ENCODE peak calls at places on chromosomes 13 and 19, in six cellular contexts. R, F, B, S, X and Q are unnamed samples. For H3K36me3, the result is how much of the 10 kb centered on the place peaks cover.

GRCh38 chr19:51589511-51589910 is 18.4 kb downstream of the ZNF175 start:
- DNase-seq in S (no peak), R (no peak), B (no peak), X (no peak), F (no peak), Q (no peak)

GRCh38 chr13:60267498-60268202 is 103.9 kb upstream of the DIAPH3 start:
- DNase-seq in F (no peak), S (no peak), R (no peak), X (no peak), B (peak), Q (peak)

GRCh38 chr13:50650936-50651638 is 192.4 kb downstream of the DLEU7 start:
- DNase-seq in S (no peak), X (no peak), F (peak), R (no peak), B (no peak), Q (no peak)

GRCh38 chr13:98820744-98821371 is 68.4 kb upstream of the SLC15A1 start:
- DNase-seq in F (no peak), S (no peak), B (no peak), X (no peak), R (no peak), Q (no peak)

GRCh38 chr19:38921420-38922274 is 8.9 kb downstream of the SARS2 start:
- DNase-seq in S (no peak), F (no peak), R (no peak), B (no peak), X (no peak), Q (no peak)

GRCh38 chr19:18809149-18809978 is 18.3 kb upstream of the COMP start:
- DNase-seq in S (no peak), B (no peak), F (peak), R (no peak), X (no peak), Q (peak)

GRCh38 chr13:43543331-43543730 is 243.4 kb downstream of the ENOX1 start:
- DNase-seq in R (no peak), B (no peak), X (no peak), F (peak), S (no peak), Q (no peak)

GRCh38 chr13:113452942-113453901 is at the start of gene ADPRHL1:
- DNase-seq in S (no peak), R (peak), X (peak), B (no peak), F (no peak), Q (no peak)

GRCh38 chr19:3880471-3881271 is at the start of gene ATCAY:
- DNase-seq in S (no peak), B (no peak), F (no peak), R (no peak), X (no peak), Q (no peak)

GRCh38 chr13:31369213-31369612 is 169.4 kb downstream of the B3GLCT start:
- DNase-seq in S (no peak), R (no peak), F (no peak), X (no peak), B (no peak), Q (no peak)

GRCh38 chr19:29645491-29645867 is 19.8 kb upstream of the PLEKHF1 start:
- DNase-seq in R (no peak), S (no peak), F (no peak), B (no peak), X (no peak), Q (no peak)

GRCh38 chr19:29308977-29309520 is 96.1 kb upstream of the UQCRFS1 start:
- DNase-seq in F (no peak), S (no peak), B (no peak), X (no peak), R (no peak), Q (no peak)

GRCh38 chr19:12939292-12939606 is 840 bp downstream of the CALR start:
- DNase-seq in B (peak), F (peak), X (no peak), R (no peak), S (no peak), Q (no peak)

GRCh38 chr13:93220073-93220472 is 6.5 kb upstream of the GPC6 start:
- DNase-seq in R (no peak), S (no peak), X (no peak), B (no peak), F (no peak), Q (no peak)

GRCh38 chr19:12733369-12733896 is 1.1 kb downstream of the TRIR start:
- DNase-seq in R (no peak), X (no peak), F (peak), S (no peak), B (peak), Q (no peak)

GRCh38 chr19:17105548-17105947 is 30.0 kb downstream of the MYO9B start:
- DNase-seq in X (no peak), F (no peak), S (no peak), R (no peak), B (peak), Q (no peak)

GRCh38 chr19:38399081-38399480 is 3.8 kb upstream of the FAM98C start:
- DNase-seq in R (no peak), B (no peak), X (no peak), F (no peak), S (no peak), Q (no peak)

GRCh38 chr13:43448605-43449004 is 338.2 kb downstream of the ENOX1 start:
- DNase-seq in X (no peak), F (no peak), S (no peak), R (no peak), B (no peak), Q (no peak)

DNA sequence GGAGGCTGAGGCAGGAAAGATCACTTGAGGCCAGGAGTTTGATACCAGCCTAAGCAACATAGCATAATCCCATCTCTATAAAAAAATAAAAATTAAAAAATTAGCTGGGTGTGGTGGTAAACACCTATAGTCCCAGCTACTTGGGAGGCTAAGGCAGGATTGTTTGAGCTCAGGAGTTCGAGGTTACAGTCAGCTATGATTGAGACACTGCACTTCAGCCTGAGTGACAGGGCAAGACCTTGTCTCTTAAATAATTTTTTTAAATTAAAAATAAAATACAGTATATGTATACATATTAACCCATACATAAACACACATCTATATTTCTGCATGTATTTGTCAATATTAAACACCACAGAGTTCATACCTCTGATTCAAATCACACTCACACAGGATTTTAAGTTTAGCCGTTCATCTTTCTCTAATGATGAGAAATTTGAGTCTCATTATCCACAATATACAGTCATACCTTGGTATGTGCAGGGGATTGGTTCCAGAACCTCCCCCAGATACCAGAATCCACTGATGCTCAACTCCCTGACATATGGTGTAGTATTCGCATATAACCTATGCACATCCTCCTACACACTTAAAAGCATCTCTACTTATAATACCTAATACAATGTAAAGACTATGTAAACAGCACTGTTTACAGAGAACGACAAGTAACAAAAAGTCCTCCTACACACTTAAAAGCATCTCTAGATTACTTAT is 44.7 kb downstream of the PSPC1 start:
- DNase-seq in B (no peak), S (no peak), F (peak), X (no peak), R (no peak), Q (no peak)
- H3K36me3 ChIP-seq in B (under half), S (under half), F (under half), X (under half), R (under half), Q (under half)

GRCh38 chr13:30132623-30133553 is 174.5 kb downstream of the KATNAL1 start:
- DNase-seq in R (peak), F (peak), X (peak), S (peak), B (peak), Q (peak)
- TF ChIP-seq POLR2A in R (no peak), F (peak), X (no peak), S (no peak), B (peak), Q (no peak)

GRCh38 chr19:41297628-41298326 is 12.2 kb upstream of the CCDC97 start:
- DNase-seq in R (no peak), S (no peak), X (no peak), F (no peak), B (peak), Q (no peak)

GRCh38 chr19:41298327-41298964 is 11.5 kb upstream of the CCDC97 start:
- DNase-seq in B (peak), F (peak), S (no peak), R (peak), X (peak), Q (peak)

GRCh38 chr19:41294393-41294792 is 15.6 kb upstream of the CCDC97 start:
- DNase-seq in X (no peak), F (no peak), R (no peak), B (no peak), S (no peak), Q (no peak)

GRCh38 chr19:41296323-41296935 is 13.5 kb upstream of the CCDC97 start:
- DNase-seq in F (no peak), X (no peak), R (no peak), S (no peak), B (no peak), Q (no peak)

DNA sequence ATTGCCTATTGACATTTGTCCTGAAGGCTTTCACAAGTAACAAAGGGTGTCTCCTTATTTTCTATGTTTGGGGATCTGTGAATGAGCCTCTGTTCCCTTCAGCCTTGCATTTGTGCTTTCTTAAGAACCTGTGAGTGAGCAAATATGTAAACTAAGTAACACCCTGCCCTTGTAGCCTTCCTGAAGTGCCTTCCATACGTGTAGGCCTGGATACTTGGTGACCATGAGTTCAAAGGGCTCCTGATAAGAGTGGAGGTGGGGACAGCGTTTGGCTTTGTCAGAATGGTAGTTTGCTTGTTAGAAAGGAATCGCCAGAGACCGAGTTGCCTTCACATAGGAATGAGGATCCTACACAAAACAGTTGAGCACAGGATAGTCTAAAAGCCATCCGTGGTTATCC is 14.5 kb upstream of the CCDC97 start:
- DNase-seq in B (no peak), R (no peak), S (no peak), F (no peak), X (no peak), Q (no peak)
- H3K36me3 ChIP-seq in B (under half), R (half or more), S (half or more), F (half or more), X (under half), Q (under half)

GRCh38 chr19:42386974-42387707 is 3.0 kb downstream of the CNFN start:
- DNase-seq in F (peak), R (peak), S (peak), X (peak), B (peak), Q (peak)
- TF ChIP-seq POLR2A in F (no peak), R (no peak), S (peak), X (no peak), B (no peak), Q (no peak)

GRCh38 chr13:33845572-33846305 is 27.8 kb downstream of the RFC3 start:
- DNase-seq in X (no peak), R (no peak), S (no peak), F (no peak), B (no peak), Q (no peak)

GRCh38 chr13:33838567-33839131 is 20.7 kb downstream of the RFC3 start:
- DNase-seq in X (no peak), S (no peak), F (peak), R (no peak), B (no peak), Q (no peak)

GRCh38 chr13:33846306-33847062 is 28.5 kb downstream of the RFC3 start:
- DNase-seq in S (no peak), F (no peak), X (no peak), B (no peak), R (no peak), Q (no peak)

DNA sequence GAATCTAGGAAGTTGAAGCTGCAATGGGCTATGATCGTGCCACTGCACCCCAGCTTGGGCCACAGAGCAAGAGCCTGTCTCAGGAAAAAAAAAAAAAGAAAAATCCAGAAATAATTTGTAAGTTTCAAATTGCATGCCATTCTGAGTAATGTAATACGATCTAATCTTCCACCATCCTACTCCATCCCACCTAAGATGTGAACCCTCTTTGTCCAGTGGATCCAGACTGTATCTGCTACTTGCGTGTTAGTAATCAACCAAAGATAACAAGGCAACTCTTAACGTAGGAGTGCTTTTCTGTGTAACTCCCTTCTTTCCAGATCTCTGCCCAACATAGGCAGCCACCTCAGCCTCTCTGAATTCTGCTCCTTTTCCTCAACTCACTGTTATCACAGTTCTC is 24.3 kb downstream of the RFC3 start:
- DNase-seq in X (no peak), B (no peak), R (no peak), F (peak), S (no peak), Q (no peak)
- H3K36me3 ChIP-seq in X (under half), B (under half), R (under half), F (under half), S (under half), Q (under half)

GRCh38 chr19:10835754-10836477 is at the start of gene TMED1:
- DNase-seq in F (peak), R (peak), B (peak), S (peak), X (peak), Q (peak)
- TF ChIP-seq POLR2A in F (peak), R (peak), B (peak), S (no peak), X (peak), Q (peak)

GRCh38 chr19:10167459-10167858 is 27.3 kb downstream of the DNMT1 start:
- DNase-seq in B (no peak), F (no peak), X (no peak), R (no peak), S (no peak), Q (no peak)

GRCh38 chr19:10163557-10163956 is 31.2 kb downstream of the DNMT1 start:
- DNase-seq in F (no peak), B (no peak), S (no peak), X (no peak), R (no peak), Q (no peak)

GRCh38 chr19:10168386-10168948 is 26.3 kb downstream of the DNMT1 start:
- DNase-seq in R (no peak), X (no peak), S (no peak), F (peak), B (no peak), Q (no peak)

GRCh38 chr19:10166046-10166445 is 28.7 kb downstream of the DNMT1 start:
- DNase-seq in X (no peak), S (no peak), B (no peak), R (no peak), F (no peak), Q (no peak)
- H3K36me3 ChIP-seq in X (under half), S (half or more), B (under half), R (under half), F (half or more), Q (under half)

GRCh38 chr19:1042689-1043511 is 3.0 kb downstream of the ABCA7 start:
- DNase-seq in F (no peak), X (no peak), R (no peak), S (no peak), B (no peak), Q (no peak)

GRCh38 chr19:1040476-1041271 is 767 bp downstream of the ABCA7 start:
- DNase-seq in F (peak), B (peak), S (peak), X (peak), R (peak), Q (peak)

GRCh38 chr19:1039646-1040475 is at the start of gene ABCA7:
- DNase-seq in B (peak), S (peak), F (peak), X (peak), R (peak), Q (peak)

GRCh38 chr19:1041272-1041834 is 1.4 kb downstream of the ABCA7 start:
- DNase-seq in F (no peak), R (no peak), S (no peak), B (no peak), X (no peak), Q (no peak)

GRCh38 chr19:1041835-1042685 is 2.2 kb downstream of the ABCA7 start:
- DNase-seq in S (peak), B (no peak), R (no peak), X (no peak), F (no peak), Q (peak)
- TF ChIP-seq POLR2A in S (peak), B (peak), R (no peak), X (no peak), F (no peak), Q (peak)